ENCODE peak calls at places on chromosomes 7 and 10, in five cellular contexts. One of them, this sample, is unnamed.

GRCh38 chr7:148914208-148914777 is 30.2 kb upstream of the EZH2 start:
- DNase-seq in HepG2: no peak
- DNase-seq in H1: no peak
- DNase-seq in K562: peak
- DNase-seq in GM12878: no peak
- DNase-seq in this sample: no peak

GRCh38 chr7:7746419-7746818 is 28.0 kb upstream of the RPA3 start:
- DNase-seq in HepG2: no peak
- DNase-seq in GM12878: no peak
- DNase-seq in K562: no peak
- DNase-seq in H1: no peak
- DNase-seq in this sample: no peak

GRCh38 chr7:1532456-1533254 is 2.2 kb downstream of the MAFK start:
- DNase-seq in HepG2: peak
- DNase-seq in GM12878: no peak
- DNase-seq in H1: no peak
- DNase-seq in K562: peak
- DNase-seq in this sample: no peak

GRCh38 chr7:98175260-98175604 is 36.0 kb upstream of the BHLHA15 start:
- DNase-seq in H1: no peak
- DNase-seq in HepG2: no peak
- DNase-seq in GM12878: no peak
- DNase-seq in K562: peak
- DNase-seq in this sample: no peak

GRCh38 chr7:26686448-26686981 is 177.9 kb downstream of the SKAP2 start:
- DNase-seq in HepG2: peak
- DNase-seq in H1: peak
- DNase-seq in K562: peak
- DNase-seq in GM12878: no peak
- DNase-seq in this sample: peak

GRCh38 chr7:124550036-124550435 is 215.6 kb downstream of the GPR37 start:
- DNase-seq in H1: no peak
- DNase-seq in GM12878: no peak
- DNase-seq in K562: no peak
- DNase-seq in HepG2: no peak
- DNase-seq in this sample: no peak

GRCh38 chr7:37033141-37033540 is 308.8 kb upstream of the AOAH start:
- DNase-seq in HepG2: no peak
- DNase-seq in K562: no peak
- DNase-seq in GM12878: no peak
- DNase-seq in H1: no peak
- DNase-seq in this sample: no peak

GRCh38 chr7:22154130-22154529 is 202.8 kb downstream of the RAPGEF5 start:
- DNase-seq in K562: no peak
- DNase-seq in H1: no peak
- DNase-seq in HepG2: no peak
- DNase-seq in GM12878: no peak
- DNase-seq in this sample: peak

GRCh38 chr10:69327463-69328345 is 49.4 kb downstream of the HK1 start:
- DNase-seq in GM12878: no peak
- DNase-seq in H1: no peak
- DNase-seq in HepG2: no peak
- DNase-seq in K562: peak
- DNase-seq in this sample: no peak

GRCh38 chr7:158110661-158111555 is 476.7 kb downstream of the PTPRN2 start:
- DNase-seq in HepG2: peak
- DNase-seq in K562: no peak
- DNase-seq in H1: no peak
- DNase-seq in GM12878: no peak
- DNase-seq in this sample: no peak

GRCh38 chr7:137003071-137003470 is 134.6 kb downstream of the CHRM2 start:
- DNase-seq in HepG2: no peak
- DNase-seq in K562: no peak
- DNase-seq in H1: no peak
- DNase-seq in GM12878: no peak
- DNase-seq in this sample: no peak

GRCh38 chr7:16067695-16068094 is 353.6 kb downstream of the CRPPA start:
- DNase-seq in H1: no peak
- DNase-seq in GM12878: no peak
- DNase-seq in K562: no peak
- DNase-seq in HepG2: no peak
- DNase-seq in this sample: peak

GRCh38 chr10:60869916-60870728 is 73.9 kb downstream of the RHOBTB1 start:
- DNase-seq in H1: no peak
- DNase-seq in GM12878: no peak
- DNase-seq in K562: no peak
- DNase-seq in HepG2: no peak
- DNase-seq in this sample: peak

GRCh38 chr10:115491526-115492140 is 398.5 kb downstream of the ATRNL1 start:
- DNase-seq in GM12878: no peak
- DNase-seq in HepG2: peak
- DNase-seq in H1: no peak
- DNase-seq in K562: no peak
- DNase-seq in this sample: no peak

GRCh38 chr10:89206402-89207180 is 526 bp downstream of the CH25H start:
- DNase-seq in GM12878: no peak
- DNase-seq in H1: no peak
- DNase-seq in K562: no peak
- DNase-seq in HepG2: no peak
- DNase-seq in this sample: peak

GRCh38 chr10:28797904-28798371 is 120.6 kb downstream of the BAMBI start:
- DNase-seq in HepG2: no peak
- DNase-seq in GM12878: no peak
- DNase-seq in H1: no peak
- DNase-seq in K562: no peak
- DNase-seq in this sample: no peak

GRCh38 chr7:47578581-47579270 is 3.2 kb downstream of the TNS3 start:
- DNase-seq in HepG2: peak
- DNase-seq in GM12878: no peak
- DNase-seq in K562: no peak
- DNase-seq in H1: no peak
- DNase-seq in this sample: no peak

GRCh38 chr7:128827971-128828711 is 2.1 kb upstream of the FLNC start:
- DNase-seq in K562: peak
- DNase-seq in H1: no peak
- DNase-seq in HepG2: peak
- DNase-seq in GM12878: no peak
- DNase-seq in this sample: no peak

GRCh38 chr10:132961420-132961803 is 19.0 kb upstream of the CFAP46 start:
- DNase-seq in K562: no peak
- DNase-seq in GM12878: no peak
- DNase-seq in H1: no peak
- DNase-seq in HepG2: no peak
- DNase-seq in this sample: no peak
- H3K4me3 ChIP-seq in K562: no peak
- H3K4me3 ChIP-seq in GM12878: no peak
- H3K4me3 ChIP-seq in H1: no peak
- H3K4me3 ChIP-seq in HepG2: no peak
- H3K4me3 ChIP-seq in this sample: no peak

DNA sequence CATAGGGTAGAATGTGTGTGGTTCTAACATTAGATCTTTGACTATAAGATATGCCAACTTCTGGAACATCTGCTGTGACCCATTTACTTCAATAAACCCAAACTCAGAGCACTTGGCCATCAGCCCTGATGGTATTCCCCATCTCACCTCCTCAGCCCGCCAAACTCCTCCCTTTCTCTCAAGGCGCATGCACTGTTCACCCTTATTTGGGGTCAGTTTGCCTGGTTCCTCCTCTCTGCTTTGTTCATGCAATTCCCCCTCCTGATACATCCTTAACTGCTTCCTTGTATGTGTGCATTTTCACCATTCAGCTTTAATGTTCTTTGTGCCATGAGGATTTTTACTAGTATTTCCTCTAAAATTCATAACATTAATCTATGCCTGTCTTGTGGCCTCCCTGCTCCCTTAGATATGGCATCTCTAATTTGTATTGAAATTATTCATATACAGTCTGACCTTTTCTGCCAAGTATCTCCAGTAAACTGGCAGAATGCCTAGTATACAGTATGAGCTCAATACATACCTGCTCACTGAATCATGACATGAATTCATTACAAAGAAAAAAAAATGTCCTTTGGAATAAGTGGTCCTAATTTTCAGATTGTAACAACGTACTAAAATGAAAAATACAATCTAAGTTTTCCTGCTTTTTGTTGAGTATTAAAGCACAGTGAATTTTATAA is 336.8 kb upstream of the IGFBP3 start:
- DNase-seq in HepG2: no peak
- DNase-seq in H1: no peak
- DNase-seq in K562: no peak
- DNase-seq in GM12878: no peak
- DNase-seq in this sample: no peak
- TF ChIP-seq CREB1 in HepG2: no peak
- TF ChIP-seq CREB1 in H1: no peak
- TF ChIP-seq CREB1 in K562: no peak
- TF ChIP-seq CREB1 in GM12878: no peak
- TF ChIP-seq CREB1 in this sample: no peak

GRCh38 chr10:15367296-15367830 is 3.7 kb downstream of the FAM171A1 start:
- DNase-seq in K562: no peak
- DNase-seq in H1: no peak
- DNase-seq in HepG2: peak
- DNase-seq in GM12878: no peak
- DNase-seq in this sample: no peak

GRCh38 chr10:15370212-15370740 is 813 bp downstream of the FAM171A1 start:
- DNase-seq in GM12878: no peak
- DNase-seq in K562: peak
- DNase-seq in H1: no peak
- DNase-seq in HepG2: no peak
- DNase-seq in this sample: peak

GRCh38 chr10:15368456-15368855 is 2.6 kb downstream of the FAM171A1 start:
- DNase-seq in H1: no peak
- DNase-seq in K562: no peak
- DNase-seq in GM12878: no peak
- DNase-seq in HepG2: no peak
- DNase-seq in this sample: no peak

GRCh38 chr10:15370741-15371701 is at the start of gene FAM171A1:
- DNase-seq in K562: peak
- DNase-seq in HepG2: no peak
- DNase-seq in GM12878: no peak
- DNase-seq in H1: no peak
- DNase-seq in this sample: peak

DNA sequence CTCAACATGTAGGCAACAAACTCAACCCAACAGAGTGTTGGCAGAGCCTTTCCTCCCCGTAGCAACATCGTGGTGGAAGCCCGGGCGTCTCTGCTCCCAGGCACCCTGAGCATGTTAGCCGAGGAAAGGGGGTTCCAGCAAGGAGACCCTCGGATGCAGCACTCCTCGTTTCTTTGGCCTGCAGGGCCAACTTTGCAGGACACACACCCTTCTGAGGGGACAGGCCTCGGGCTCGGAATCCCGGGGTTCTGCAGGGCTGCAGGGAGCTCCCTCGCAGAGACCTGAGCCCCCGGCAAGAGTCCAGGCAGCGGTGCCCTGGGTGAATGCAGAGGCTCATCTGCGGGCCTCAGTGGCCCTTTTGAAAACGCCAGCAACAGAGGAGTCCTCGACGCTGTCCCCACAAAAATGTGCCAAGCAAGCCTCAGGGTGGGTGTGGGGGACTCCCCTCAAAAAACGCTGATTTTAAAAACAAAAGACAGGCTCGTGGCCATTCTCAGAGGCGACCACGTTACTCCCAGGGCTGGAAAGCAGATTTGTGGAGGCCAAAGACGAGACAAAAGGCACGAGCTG is 1.4 kb downstream of the FAM171A1 start:
- DNase-seq in K562: no peak
- DNase-seq in H1: no peak
- DNase-seq in GM12878: no peak
- DNase-seq in HepG2: no peak
- DNase-seq in this sample: peak
- H3K4me3 ChIP-seq in K562: peak
- H3K4me3 ChIP-seq in H1: peak
- H3K4me3 ChIP-seq in GM12878: no peak
- H3K4me3 ChIP-seq in HepG2: peak
- H3K4me3 ChIP-seq in this sample: peak

DNA sequence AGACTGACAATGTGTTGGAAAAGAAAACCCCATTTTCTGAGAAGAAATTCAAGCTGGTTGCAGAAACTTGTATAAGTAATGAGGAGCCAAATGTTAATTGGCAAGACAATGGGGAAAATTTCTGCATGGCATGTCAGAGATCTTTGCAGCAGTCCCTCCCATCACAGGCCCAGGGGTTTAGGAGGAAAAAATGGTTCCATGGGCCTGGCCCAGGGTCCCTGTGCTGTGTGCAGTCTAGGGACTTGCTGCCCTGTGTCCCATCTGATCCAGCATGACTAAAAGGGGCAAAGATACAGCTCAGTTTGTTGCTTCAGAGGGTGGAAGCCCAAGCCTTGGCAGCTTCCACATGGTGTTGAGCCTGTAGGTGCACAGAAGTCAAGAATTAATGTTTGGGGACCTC is 440.3 kb upstream of the TPK1 start:
- DNase-seq in GM12878: no peak
- DNase-seq in HepG2: no peak
- DNase-seq in K562: no peak
- DNase-seq in H1: no peak
- DNase-seq in this sample: no peak
- TF ChIP-seq CREB1 in GM12878: no peak
- TF ChIP-seq CREB1 in HepG2: no peak
- TF ChIP-seq CREB1 in K562: no peak
- TF ChIP-seq CREB1 in H1: no peak
- TF ChIP-seq CREB1 in this sample: no peak

GRCh38 chr7:140402178-140402835 is 1.6 kb upstream of the RAB19 start:
- DNase-seq in HepG2: no peak
- DNase-seq in H1: no peak
- DNase-seq in GM12878: no peak
- DNase-seq in K562: no peak
- DNase-seq in this sample: no peak

GRCh38 chr7:140404565-140405080 is 765 bp downstream of the RAB19 start:
- DNase-seq in H1: no peak
- DNase-seq in K562: no peak
- DNase-seq in GM12878: no peak
- DNase-seq in HepG2: no peak
- DNase-seq in this sample: no peak

GRCh38 chr7:140400381-140400780 is 2.1 kb upstream of the SLC37A3 start:
- DNase-seq in H1: no peak
- DNase-seq in GM12878: no peak
- DNase-seq in K562: no peak
- DNase-seq in HepG2: no peak
- DNase-seq in this sample: no peak

GRCh38 chr7:140398821-140399220 is 491 bp upstream of the SLC37A3 start:
- DNase-seq in K562: no peak
- DNase-seq in GM12878: no peak
- DNase-seq in H1: no peak
- DNase-seq in HepG2: no peak
- DNase-seq in this sample: no peak

DNA sequence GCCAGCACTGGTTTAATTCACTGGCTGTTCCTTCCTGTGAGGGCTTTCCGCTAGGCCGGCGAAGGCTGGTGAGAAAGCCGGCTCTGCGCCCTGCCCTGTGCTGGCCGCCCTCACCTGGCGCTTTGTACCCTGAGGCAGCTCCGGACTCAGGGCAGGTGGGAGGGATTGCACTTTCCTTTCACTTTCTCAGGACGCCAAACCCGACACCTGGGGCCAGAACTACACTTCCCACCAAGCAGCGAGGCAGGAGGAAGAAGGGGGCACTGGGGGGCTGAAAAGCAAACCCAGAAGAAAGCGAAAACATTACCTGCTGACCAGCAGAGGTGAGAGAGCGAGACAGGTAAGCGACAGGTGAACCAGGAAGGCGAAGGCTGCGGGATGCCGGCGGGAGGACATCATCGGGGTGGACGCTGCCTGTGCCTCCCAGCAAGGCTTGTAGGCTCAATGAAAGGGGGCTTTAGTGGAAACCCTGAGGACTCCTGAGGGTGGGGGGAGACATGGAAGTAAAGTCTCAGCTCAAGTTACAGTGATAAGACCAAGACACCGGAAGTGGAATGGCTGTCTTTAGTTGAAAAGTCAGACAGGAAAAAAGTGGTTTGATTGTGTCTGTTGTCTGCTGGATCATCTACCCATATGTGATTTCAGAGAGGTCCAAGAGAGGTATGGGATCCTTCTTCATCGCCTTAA is at the start of gene RAB19:
- DNase-seq in GM12878: no peak
- DNase-seq in H1: peak
- DNase-seq in K562: no peak
- DNase-seq in HepG2: no peak
- DNase-seq in this sample: peak
- H3K4me3 ChIP-seq in GM12878: peak
- H3K4me3 ChIP-seq in H1: peak
- H3K4me3 ChIP-seq in K562: no peak
- H3K4me3 ChIP-seq in HepG2: peak
- H3K4me3 ChIP-seq in this sample: peak

This sample was measured in GM23338.